ENCODE peak calls at places on chromosomes 13 and 19, in seven cellular contexts. J, A, X, R, Z, U and H are unnamed samples.

GRCh38 chr13:29934531-29935308 is 84.3 kb upstream of the UBL3 start:
- DNase-seq in J (no peak), A (no peak), X (no peak), R (no peak), Z (no peak), U (peak; percentile 15), H (no peak)

GRCh38 chr13:43830481-43830873 is 43.7 kb upstream of the ENOX1 start:
- DNase-seq in J (no peak), A (no peak), X (no peak), R (no peak), Z (no peak), U (no peak), H (no peak)

GRCh38 chr19:18408053-18408476 is 10.6 kb upstream of the LRRC25 start:
- DNase-seq in J (peak; percentile 49), A (no peak), X (no peak), R (peak; percentile 41), Z (no peak), U (no peak), H (no peak)

GRCh38 chr13:42170029-42170428 is 101.9 kb upstream of the AKAP11 start:
- DNase-seq in J (no peak), A (no peak), X (no peak), R (no peak), Z (no peak), U (no peak), H (no peak)

GRCh38 chr13:108961542-108962125 is 332.2 kb downstream of the MYO16 start:
- DNase-seq in J (peak; percentile 64), A (no peak), X (peak; percentile 79), R (no peak), Z (no peak), U (peak; percentile 60), H (no peak)

GRCh38 chr13:51222510-51223283 is 499 bp downstream of the FAM124A start:
- DNase-seq in J (no peak), A (no peak), X (no peak), R (no peak), Z (peak; percentile 10), U (no peak), H (no peak)

GRCh38 chr13:20567881-20568528 is 1.0 kb downstream of the IFT88 start:
- DNase-seq in J (no peak), A (no peak), X (no peak), R (no peak), Z (no peak), U (no peak), H (no peak)

GRCh38 chr13:97976551-97977375 is 23.3 kb downstream of the IPO5 start:
- DNase-seq in J (no peak), A (peak; percentile 10), X (peak; percentile 49), R (peak; percentile 30), Z (peak; percentile 10), U (no peak), H (peak; percentile 79)

GRCh38 chr13:43377955-43378354 is 354.6 kb downstream of the DNAJC15 start:
- DNase-seq in J (no peak), A (no peak), X (no peak), R (no peak), Z (no peak), U (no peak), H (no peak)

GRCh38 chr19:38869160-38869835 is 8.8 kb downstream of the RINL start:
- DNase-seq in J (peak; percentile 59), A (no peak), X (no peak), R (no peak), Z (no peak), U (no peak), H (no peak)

GRCh38 chr19:58518261-58519086 is 1.1 kb downstream of the ZBTB45 start:
- DNase-seq in J (peak; percentile 85), A (no peak), X (no peak), R (no peak), Z (no peak), U (no peak), H (no peak)

GRCh38 chr19:38389101-38389925 is 816 bp downstream of the SPRED3 start:
- DNase-seq in J (no peak), A (no peak), X (peak; percentile 60), R (peak; percentile 53), Z (no peak), U (no peak), H (peak; percentile 84)

DNA sequence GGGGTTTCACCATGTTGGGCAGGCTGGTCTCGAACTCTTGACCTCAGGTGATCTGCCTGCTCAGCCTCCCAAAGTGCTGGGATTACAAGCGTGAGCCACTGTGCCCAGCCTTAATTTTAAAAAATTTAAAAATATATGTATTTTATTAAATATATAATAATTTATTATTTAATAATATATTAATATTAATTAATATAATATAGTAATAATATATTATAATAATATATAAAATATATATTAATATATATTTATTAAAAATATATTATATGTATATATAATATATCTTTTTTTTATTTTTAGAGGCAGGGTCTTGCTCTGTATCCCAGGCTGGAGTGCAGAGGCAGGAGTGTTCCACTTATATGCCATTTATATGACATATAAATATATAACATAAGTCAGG is 52.9 kb upstream of the ADGRE1 start:
- DNase-seq in J (no peak), A (no peak), X (no peak), R (no peak), Z (no peak), U (no peak), H (no peak)
- H3K27ac ChIP-seq in J (no peak overlapping the region), A (no peak overlapping the region), X (no peak overlapping the region), R (no peak overlapping the region), Z (no peak overlapping the region), U (no peak overlapping the region), H (no peak overlapping the region)

DNA sequence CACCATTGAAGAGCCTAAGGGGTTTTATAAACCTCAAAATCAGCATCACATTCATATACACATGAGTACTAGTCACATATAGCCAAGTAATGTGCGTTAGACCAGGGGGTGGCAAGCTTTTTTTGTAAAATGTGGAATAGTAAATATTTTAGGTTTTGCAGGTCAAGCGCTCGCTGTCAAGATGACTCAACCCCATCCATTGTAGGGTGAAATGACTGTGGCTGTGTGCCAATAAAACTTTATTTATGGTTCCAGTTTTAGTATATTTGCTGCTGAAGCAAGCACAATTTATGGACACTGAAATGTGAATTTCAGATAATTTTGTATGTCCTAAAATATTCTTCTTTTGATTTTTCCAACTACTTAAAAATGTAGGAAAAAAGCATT is 21.6 kb downstream of the RFX2 start:
- DNase-seq in J (no peak), A (no peak), X (peak; percentile 62), R (no peak), Z (no peak), U (no peak), H (no peak)
- H3K27ac ChIP-seq in J (peak overlapping the region; percentile 57), A (no peak overlapping the region), X (peak overlapping the region; percentile 73), R (peak overlapping the region; percentile 38), Z (peak overlapping the region; percentile 90), U (no peak overlapping the region), H (no peak overlapping the region)

DNA sequence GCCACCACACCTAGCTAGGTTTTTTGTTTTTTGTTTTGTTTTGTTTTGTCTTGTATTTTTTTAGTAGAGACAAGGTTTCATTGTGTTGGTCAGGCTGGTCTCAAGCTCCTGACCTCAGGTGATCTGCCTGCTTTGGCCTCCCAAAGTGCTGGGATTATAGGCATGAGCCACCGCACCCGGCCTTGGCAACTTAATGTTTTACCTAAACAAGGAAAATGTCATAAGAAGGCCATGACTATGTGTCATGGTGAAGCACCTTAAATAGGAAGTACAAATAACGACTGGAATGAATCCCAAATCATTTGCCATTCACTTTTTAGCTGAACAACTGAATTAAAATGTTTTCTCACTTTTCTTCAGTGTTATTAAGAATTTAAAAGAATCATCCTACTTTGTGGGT is 465.2 kb downstream of the KCTD12 start:
- DNase-seq in J (no peak), A (no peak), X (no peak), R (no peak), Z (no peak), U (no peak), H (no peak)
- H3K27ac ChIP-seq in J (no peak overlapping the region), A (no peak overlapping the region), X (no peak overlapping the region), R (no peak overlapping the region), Z (no peak overlapping the region), U (no peak overlapping the region), H (no peak overlapping the region)

DNA sequence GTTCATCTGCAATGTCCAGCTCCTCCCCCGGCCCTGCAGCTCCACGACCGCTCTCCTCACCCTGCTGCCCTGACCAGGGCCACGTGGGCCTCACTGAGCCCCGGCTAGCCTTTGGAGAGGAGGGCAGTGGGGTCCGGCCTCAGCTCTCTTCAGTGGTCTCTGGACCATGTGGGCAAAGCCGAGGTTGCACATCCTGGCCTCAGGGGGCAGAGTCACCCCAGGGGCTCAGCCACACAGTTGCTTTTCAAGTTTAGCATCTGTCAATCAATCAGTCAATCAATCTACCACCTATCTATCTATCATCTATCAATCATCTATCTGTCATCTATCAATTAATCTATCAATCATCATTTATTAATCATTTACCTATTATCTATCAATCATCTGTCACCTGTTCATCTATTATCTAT is 3.0 kb upstream of the DIRAS1 start:
- DNase-seq in J (no peak), A (no peak), X (no peak), R (no peak), Z (no peak), U (no peak), H (no peak)
- H3K27ac ChIP-seq in J (no peak overlapping the region), A (no peak overlapping the region), X (no peak overlapping the region), R (peak overlapping the region; percentile 95), Z (no peak overlapping the region), U (no peak overlapping the region), H (no peak overlapping the region)

GRCh38 chr19:50361290-50362029 is 4.0 kb downstream of the NAPSA start:
- DNase-seq in J (no peak), A (no peak), X (no peak), R (no peak), Z (no peak), U (no peak), H (peak; percentile 6)
- H3K27ac ChIP-seq in J (no peak overlapping the region), A (no peak overlapping the region), X (no peak overlapping the region), R (no peak overlapping the region), Z (no peak overlapping the region), U (no peak overlapping the region), H (no peak overlapping the region)

DNA sequence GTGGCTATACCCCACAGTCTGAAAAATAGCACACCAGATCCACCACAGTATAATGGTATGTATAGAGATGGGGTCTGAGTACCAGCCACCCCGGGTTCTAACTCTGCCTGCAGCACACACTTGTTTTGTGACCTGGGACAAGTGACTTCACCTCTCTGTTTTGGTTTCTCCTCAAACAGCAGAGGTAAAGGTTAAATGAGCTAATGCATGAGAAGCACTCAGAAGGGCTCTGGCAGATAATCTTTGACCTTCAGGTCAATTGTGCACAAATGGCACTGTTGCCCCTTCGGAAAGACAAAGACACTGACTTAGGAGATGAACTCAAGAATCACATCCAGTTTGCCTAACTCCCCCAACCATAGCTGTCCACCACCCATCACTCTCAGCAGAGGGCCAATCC is 7.7 kb downstream of the ZC3H4 start:
- DNase-seq in J (no peak), A (no peak), X (no peak), R (no peak), Z (no peak), U (no peak), H (no peak)
- H3K27ac ChIP-seq in J (no peak overlapping the region), A (no peak overlapping the region), X (no peak overlapping the region), R (peak overlapping the region; percentile 99), Z (peak overlapping the region; percentile 100), U (peak overlapping the region; percentile 100), H (no peak overlapping the region)

GRCh38 chr19:30064776-30065494 is 122.9 kb downstream of the URI1 start:
- DNase-seq in J (no peak), A (no peak), X (no peak), R (no peak), Z (no peak), U (no peak), H (no peak)
- H3K27ac ChIP-seq in J (no peak overlapping the region), A (no peak overlapping the region), X (no peak overlapping the region), R (no peak overlapping the region), Z (no peak overlapping the region), U (no peak overlapping the region), H (no peak overlapping the region)